ENCODE peak calls at places on chromosomes 13 and 19, in ten cellular contexts. One of them, this sample, is unnamed.

GRCh38 chr19:383922-384800 is 24.8 kb downstream of the C2CD4C start:
- DNase-seq in esophagus muscularis mucosa: no peak
- DNase-seq in dorsolateral prefrontal cortex: peak; percentile 63
- DNase-seq in Peyer's patch: no peak
- DNase-seq in fibroblast of pulmonary artery: peak; percentile 6
- DNase-seq in GM23338: peak; percentile 89
- DNase-seq in astrocyte of the cerebellum: no peak
- DNase-seq in cardiac fibroblast: no peak
- DNase-seq in astrocyte: no peak
- DNase-seq in heart right ventricle: peak; percentile 45
- DNase-seq in this sample: no peak

GRCh38 chr19:12733369-12733896 is 1.1 kb downstream of the TRIR start:
- DNase-seq in fibroblast of pulmonary artery: peak; percentile 49
- DNase-seq in dorsolateral prefrontal cortex: no peak
- DNase-seq in esophagus muscularis mucosa: no peak
- DNase-seq in GM23338: peak; percentile 54
- DNase-seq in heart right ventricle: no peak
- DNase-seq in astrocyte of the cerebellum: no peak
- DNase-seq in astrocyte: peak; percentile 54
- DNase-seq in cardiac fibroblast: peak; percentile 59
- DNase-seq in Peyer's patch: no peak
- DNase-seq in this sample: peak; percentile 68

GRCh38 chr13:32426191-32426980 is 1.5 kb downstream of the N4BP2L1 start:
- DNase-seq in astrocyte: no peak
- DNase-seq in dorsolateral prefrontal cortex: no peak
- DNase-seq in Peyer's patch: peak; percentile 64
- DNase-seq in esophagus muscularis mucosa: no peak
- DNase-seq in astrocyte of the cerebellum: no peak
- DNase-seq in heart right ventricle: no peak
- DNase-seq in GM23338: no peak
- DNase-seq in cardiac fibroblast: peak; percentile 34
- DNase-seq in fibroblast of pulmonary artery: no peak
- DNase-seq in this sample: peak; percentile 84

GRCh38 chr19:5953680-5954213 is 24.2 kb downstream of the RANBP3 start:
- DNase-seq in esophagus muscularis mucosa: no peak
- DNase-seq in astrocyte of the cerebellum: no peak
- DNase-seq in Peyer's patch: no peak
- DNase-seq in astrocyte: peak; percentile 38
- DNase-seq in heart right ventricle: no peak
- DNase-seq in cardiac fibroblast: peak; percentile 18
- DNase-seq in GM23338: no peak
- DNase-seq in dorsolateral prefrontal cortex: no peak
- DNase-seq in fibroblast of pulmonary artery: no peak
- DNase-seq in this sample: no peak

GRCh38 chr13:58882556-58882955 is 1251.0 kb downstream of the PCDH17 start:
- DNase-seq in astrocyte: no peak
- DNase-seq in fibroblast of pulmonary artery: no peak
- DNase-seq in heart right ventricle: no peak
- DNase-seq in cardiac fibroblast: no peak
- DNase-seq in esophagus muscularis mucosa: no peak
- DNase-seq in Peyer's patch: no peak
- DNase-seq in GM23338: no peak
- DNase-seq in astrocyte of the cerebellum: no peak
- DNase-seq in dorsolateral prefrontal cortex: no peak
- DNase-seq in this sample: no peak

GRCh38 chr13:103866041-103866440 is 799.8 kb upstream of the SLC10A2 start:
- DNase-seq in astrocyte: no peak
- DNase-seq in fibroblast of pulmonary artery: no peak
- DNase-seq in heart right ventricle: no peak
- DNase-seq in dorsolateral prefrontal cortex: no peak
- DNase-seq in esophagus muscularis mucosa: no peak
- DNase-seq in GM23338: no peak
- DNase-seq in astrocyte of the cerebellum: no peak
- DNase-seq in Peyer's patch: no peak
- DNase-seq in cardiac fibroblast: no peak
- DNase-seq in this sample: no peak

GRCh38 chr13:109989686-109990085 is 203.3 kb upstream of the IRS2 start:
- DNase-seq in dorsolateral prefrontal cortex: no peak
- DNase-seq in esophagus muscularis mucosa: no peak
- DNase-seq in heart right ventricle: no peak
- DNase-seq in astrocyte of the cerebellum: no peak
- DNase-seq in astrocyte: peak; percentile 25
- DNase-seq in fibroblast of pulmonary artery: peak; percentile 39
- DNase-seq in cardiac fibroblast: peak; percentile 61
- DNase-seq in Peyer's patch: no peak
- DNase-seq in GM23338: no peak
- DNase-seq in this sample: no peak

GRCh38 chr13:114225610-114226009 is 9.1 kb upstream of the CDC16 start:
- DNase-seq in GM23338: no peak
- DNase-seq in astrocyte: no peak
- DNase-seq in esophagus muscularis mucosa: no peak
- DNase-seq in astrocyte of the cerebellum: no peak
- DNase-seq in dorsolateral prefrontal cortex: no peak
- DNase-seq in heart right ventricle: no peak
- DNase-seq in Peyer's patch: no peak
- DNase-seq in fibroblast of pulmonary artery: no peak
- DNase-seq in cardiac fibroblast: no peak
- DNase-seq in this sample: no peak

GRCh38 chr19:31132753-31133110 is 216.5 kb downstream of the TSHZ3 start:
- DNase-seq in Peyer's patch: no peak
- DNase-seq in dorsolateral prefrontal cortex: no peak
- DNase-seq in astrocyte: no peak
- DNase-seq in cardiac fibroblast: no peak
- DNase-seq in heart right ventricle: no peak
- DNase-seq in fibroblast of pulmonary artery: no peak
- DNase-seq in esophagus muscularis mucosa: no peak
- DNase-seq in GM23338: no peak
- DNase-seq in astrocyte of the cerebellum: no peak
- DNase-seq in this sample: no peak

GRCh38 chr13:47239025-47239424 is 342.2 kb upstream of the HTR2A start:
- DNase-seq in esophagus muscularis mucosa: no peak
- DNase-seq in astrocyte of the cerebellum: no peak
- DNase-seq in GM23338: no peak
- DNase-seq in astrocyte: no peak
- DNase-seq in heart right ventricle: no peak
- DNase-seq in Peyer's patch: no peak
- DNase-seq in fibroblast of pulmonary artery: no peak
- DNase-seq in cardiac fibroblast: no peak
- DNase-seq in dorsolateral prefrontal cortex: no peak
- DNase-seq in this sample: no peak

GRCh38 chr13:36919206-36919832 is 719 bp downstream of the SMAD9 start:
- DNase-seq in cardiac fibroblast: peak; percentile 4
- DNase-seq in heart right ventricle: peak; percentile 33
- DNase-seq in esophagus muscularis mucosa: no peak
- DNase-seq in Peyer's patch: no peak
- DNase-seq in fibroblast of pulmonary artery: peak; percentile 17
- DNase-seq in GM23338: peak; percentile 76
- DNase-seq in dorsolateral prefrontal cortex: peak; percentile 48
- DNase-seq in astrocyte: peak; percentile 18
- DNase-seq in astrocyte of the cerebellum: peak; percentile 3
- DNase-seq in this sample: no peak

GRCh38 chr13:33862006-33862405 is 44.1 kb downstream of the RFC3 start:
- DNase-seq in GM23338: no peak
- DNase-seq in esophagus muscularis mucosa: no peak
- DNase-seq in astrocyte of the cerebellum: no peak
- DNase-seq in heart right ventricle: no peak
- DNase-seq in Peyer's patch: no peak
- DNase-seq in cardiac fibroblast: no peak
- DNase-seq in dorsolateral prefrontal cortex: no peak
- DNase-seq in astrocyte: no peak
- DNase-seq in fibroblast of pulmonary artery: no peak
- DNase-seq in this sample: no peak

GRCh38 chr13:112441226-112441625 is 65.1 kb downstream of the SPACA7 start:
- DNase-seq in fibroblast of pulmonary artery: no peak
- DNase-seq in astrocyte of the cerebellum: no peak
- DNase-seq in astrocyte: no peak
- DNase-seq in dorsolateral prefrontal cortex: no peak
- DNase-seq in heart right ventricle: no peak
- DNase-seq in Peyer's patch: no peak
- DNase-seq in GM23338: no peak
- DNase-seq in cardiac fibroblast: no peak
- DNase-seq in esophagus muscularis mucosa: peak; percentile 87
- DNase-seq in this sample: no peak

GRCh38 chr13:33347866-33348265 is 62.3 kb upstream of the STARD13 start:
- DNase-seq in astrocyte: no peak
- DNase-seq in cardiac fibroblast: no peak
- DNase-seq in esophagus muscularis mucosa: no peak
- DNase-seq in fibroblast of pulmonary artery: no peak
- DNase-seq in astrocyte of the cerebellum: peak; percentile 45
- DNase-seq in GM23338: no peak
- DNase-seq in heart right ventricle: no peak
- DNase-seq in Peyer's patch: no peak
- DNase-seq in dorsolateral prefrontal cortex: no peak
- DNase-seq in this sample: no peak

GRCh38 chr13:92553470-92554114 is 673.0 kb upstream of the GPC6 start:
- DNase-seq in fibroblast of pulmonary artery: no peak
- DNase-seq in GM23338: no peak
- DNase-seq in esophagus muscularis mucosa: no peak
- DNase-seq in astrocyte of the cerebellum: no peak
- DNase-seq in astrocyte: no peak
- DNase-seq in dorsolateral prefrontal cortex: no peak
- DNase-seq in heart right ventricle: no peak
- DNase-seq in Peyer's patch: no peak
- DNase-seq in cardiac fibroblast: no peak
- DNase-seq in this sample: no peak
- TF ChIP-seq CTCF in fibroblast of pulmonary artery: no peak
- TF ChIP-seq CTCF in GM23338: no peak
- TF ChIP-seq CTCF in esophagus muscularis mucosa: no peak
- TF ChIP-seq CTCF in astrocyte of the cerebellum: no peak
- TF ChIP-seq CTCF in astrocyte: no peak
- TF ChIP-seq CTCF in dorsolateral prefrontal cortex: no peak
- TF ChIP-seq CTCF in heart right ventricle: no peak
- TF ChIP-seq CTCF in Peyer's patch: no peak
- TF ChIP-seq CTCF in cardiac fibroblast: no peak
- TF ChIP-seq CTCF in this sample: no peak

DNA sequence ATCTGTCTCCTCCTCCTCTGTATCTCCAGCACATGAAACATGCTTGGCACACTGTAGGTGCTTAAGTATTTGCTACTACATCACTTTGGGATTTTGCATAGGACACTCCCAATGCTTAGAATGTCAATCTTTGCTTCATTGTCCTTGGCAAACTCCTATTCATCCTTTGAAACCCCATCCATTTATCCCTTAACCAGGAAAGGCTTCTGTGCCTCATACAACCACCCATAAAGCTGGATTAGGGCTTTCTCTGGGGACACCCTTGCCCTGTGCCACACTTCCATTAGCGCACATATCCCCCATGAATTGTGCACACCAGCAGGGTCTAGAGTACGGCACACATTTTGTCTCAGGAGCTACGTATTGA is 5.8 kb upstream of the EPS8L1 start:
- DNase-seq in esophagus muscularis mucosa: no peak
- DNase-seq in astrocyte of the cerebellum: no peak
- DNase-seq in cardiac fibroblast: no peak
- DNase-seq in astrocyte: no peak
- DNase-seq in Peyer's patch: no peak
- DNase-seq in heart right ventricle: no peak
- DNase-seq in dorsolateral prefrontal cortex: no peak
- DNase-seq in GM23338: no peak
- DNase-seq in fibroblast of pulmonary artery: no peak
- DNase-seq in this sample: no peak
- H3K4me3 ChIP-seq in esophagus muscularis mucosa: no peak overlapping the region
- H3K4me3 ChIP-seq in astrocyte of the cerebellum: no peak overlapping the region
- H3K4me3 ChIP-seq in cardiac fibroblast: no peak overlapping the region
- H3K4me3 ChIP-seq in astrocyte: no peak overlapping the region
- H3K4me3 ChIP-seq in Peyer's patch: no peak overlapping the region
- H3K4me3 ChIP-seq in heart right ventricle: no peak overlapping the region
- H3K4me3 ChIP-seq in dorsolateral prefrontal cortex: no peak overlapping the region
- H3K4me3 ChIP-seq in GM23338: peak overlapping the region; percentile 70
- H3K4me3 ChIP-seq in fibroblast of pulmonary artery: no peak overlapping the region
- H3K4me3 ChIP-seq in this sample: no peak overlapping the region

GRCh38 chr13:99558570-99559180 is 57.4 kb downstream of the TM9SF2 start:
- DNase-seq in astrocyte of the cerebellum: no peak
- DNase-seq in heart right ventricle: no peak
- DNase-seq in Peyer's patch: no peak
- DNase-seq in fibroblast of pulmonary artery: no peak
- DNase-seq in cardiac fibroblast: peak; percentile 21
- DNase-seq in GM23338: no peak
- DNase-seq in astrocyte: peak; percentile 16
- DNase-seq in esophagus muscularis mucosa: no peak
- DNase-seq in dorsolateral prefrontal cortex: no peak
- DNase-seq in this sample: no peak

GRCh38 chr13:99559560-99559959 is 58.3 kb downstream of the TM9SF2 start:
- DNase-seq in dorsolateral prefrontal cortex: no peak
- DNase-seq in astrocyte: no peak
- DNase-seq in Peyer's patch: no peak
- DNase-seq in GM23338: no peak
- DNase-seq in heart right ventricle: no peak
- DNase-seq in fibroblast of pulmonary artery: no peak
- DNase-seq in esophagus muscularis mucosa: no peak
- DNase-seq in astrocyte of the cerebellum: no peak
- DNase-seq in cardiac fibroblast: peak; percentile 14
- DNase-seq in this sample: no peak

GRCh38 chr13:99553033-99553432 is 51.8 kb downstream of the TM9SF2 start:
- DNase-seq in GM23338: no peak
- DNase-seq in heart right ventricle: no peak
- DNase-seq in fibroblast of pulmonary artery: no peak
- DNase-seq in dorsolateral prefrontal cortex: no peak
- DNase-seq in esophagus muscularis mucosa: no peak
- DNase-seq in Peyer's patch: no peak
- DNase-seq in astrocyte of the cerebellum: no peak
- DNase-seq in astrocyte: no peak
- DNase-seq in cardiac fibroblast: no peak
- DNase-seq in this sample: no peak

GRCh38 chr13:99556867-99557443 is 55.7 kb downstream of the TM9SF2 start:
- DNase-seq in GM23338: no peak
- DNase-seq in astrocyte: no peak
- DNase-seq in fibroblast of pulmonary artery: no peak
- DNase-seq in cardiac fibroblast: no peak
- DNase-seq in Peyer's patch: no peak
- DNase-seq in astrocyte of the cerebellum: no peak
- DNase-seq in dorsolateral prefrontal cortex: no peak
- DNase-seq in heart right ventricle: no peak
- DNase-seq in esophagus muscularis mucosa: no peak
- DNase-seq in this sample: no peak

DNA sequence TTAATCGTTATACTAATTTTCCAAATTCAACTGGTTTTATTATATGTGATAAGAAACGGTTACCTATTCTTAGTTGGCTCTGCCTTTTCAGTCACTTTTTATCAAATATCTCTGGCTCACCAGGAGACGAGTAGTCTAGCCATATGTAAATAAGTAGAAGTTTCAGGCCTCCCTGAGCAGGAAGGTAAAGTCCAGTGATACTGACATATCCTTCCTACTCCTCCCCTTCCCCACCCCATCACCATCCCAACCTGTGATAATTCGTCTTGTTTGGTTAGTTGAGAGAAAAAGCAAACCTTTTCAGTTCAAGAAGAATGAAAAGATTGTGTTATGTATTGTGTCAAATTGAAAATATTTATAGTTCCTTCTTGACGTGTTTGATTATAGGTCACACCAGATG is 53.9 kb downstream of the TM9SF2 start:
- DNase-seq in heart right ventricle: no peak
- DNase-seq in Peyer's patch: no peak
- DNase-seq in dorsolateral prefrontal cortex: no peak
- DNase-seq in astrocyte: no peak
- DNase-seq in astrocyte of the cerebellum: no peak
- DNase-seq in cardiac fibroblast: no peak
- DNase-seq in fibroblast of pulmonary artery: no peak
- DNase-seq in esophagus muscularis mucosa: no peak
- DNase-seq in GM23338: no peak
- DNase-seq in this sample: no peak
- TF ChIP-seq CTCF in heart right ventricle: no peak
- TF ChIP-seq CTCF in Peyer's patch: no peak
- TF ChIP-seq CTCF in dorsolateral prefrontal cortex: no peak
- TF ChIP-seq CTCF in astrocyte: no peak
- TF ChIP-seq CTCF in astrocyte of the cerebellum: no peak
- TF ChIP-seq CTCF in cardiac fibroblast: no peak
- TF ChIP-seq CTCF in fibroblast of pulmonary artery: no peak
- TF ChIP-seq CTCF in esophagus muscularis mucosa: no peak
- TF ChIP-seq CTCF in GM23338: no peak
- TF ChIP-seq CTCF in this sample: no peak

GRCh38 chr19:45456500-45456815 is 11.3 kb upstream of the FOSB start:
- DNase-seq in esophagus muscularis mucosa: no peak
- DNase-seq in astrocyte of the cerebellum: no peak
- DNase-seq in astrocyte: no peak
- DNase-seq in GM23338: no peak
- DNase-seq in fibroblast of pulmonary artery: no peak
- DNase-seq in heart right ventricle: no peak
- DNase-seq in dorsolateral prefrontal cortex: no peak
- DNase-seq in cardiac fibroblast: no peak
- DNase-seq in Peyer's patch: no peak
- DNase-seq in this sample: no peak
- H3K4me3 ChIP-seq in esophagus muscularis mucosa: no peak overlapping the region
- H3K4me3 ChIP-seq in astrocyte of the cerebellum: no peak overlapping the region
- H3K4me3 ChIP-seq in astrocyte: peak overlapping the region; percentile 30
- H3K4me3 ChIP-seq in GM23338: peak overlapping the region; percentile 27
- H3K4me3 ChIP-seq in fibroblast of pulmonary artery: no peak overlapping the region
- H3K4me3 ChIP-seq in heart right ventricle: no peak overlapping the region
- H3K4me3 ChIP-seq in dorsolateral prefrontal cortex: no peak overlapping the region
- H3K4me3 ChIP-seq in cardiac fibroblast: no peak overlapping the region
- H3K4me3 ChIP-seq in Peyer's patch: no peak overlapping the region
- H3K4me3 ChIP-seq in this sample: no peak overlapping the region

This sample was measured in GM12865.